ENCODE peak calls at places on chromosomes 5 and 9, in six cellular contexts. V is stimulated activated CD8-positive, alpha-beta memory T cell treated with anti-CD3 and anti-CD28 coated beads, Interleukin-4, amount 100 ng/mL, for 48 hours; J is T47D; P is HT1080; L is omental fat pad; Q is endothelial cell. Y is an unnamed sample.

GRCh38 chr9:36922548-36922947 is 111.5 kb downstream of the PAX5 start:
- DNase-seq in V (no peak), J (no peak), P (peak), L (no peak), Q (no peak), Y (no peak)

GRCh38 chr5:67383451-67383850 is 186.9 kb upstream of the CD180 start:
- DNase-seq in V (no peak), J (no peak), P (no peak), L (no peak), Q (no peak), Y (peak)

GRCh38 chr5:6201626-6202025 is 176.7 kb downstream of the MED10 start:
- DNase-seq in V (no peak), J (peak), P (peak), L (no peak), Q (no peak), Y (peak)

GRCh38 chr5:98927242-98927987 is 1.4 kb downstream of the CHD1 start:
- DNase-seq in V (peak), J (peak), P (peak), L (no peak), Q (peak), Y (peak)

GRCh38 chr5:76202182-76202581 is 119.0 kb downstream of the SV2C start:
- DNase-seq in V (no peak), J (no peak), P (no peak), L (no peak), Q (no peak), Y (no peak)

GRCh38 chr5:94470802-94471201 is 147.6 kb downstream of the KIAA0825 start:
- DNase-seq in V (no peak), J (no peak), P (no peak), L (no peak), Q (no peak), Y (no peak)

GRCh38 chr5:74370168-74370567 is 270.4 kb downstream of the ENC1 start:
- DNase-seq in V (no peak), J (no peak), P (no peak), L (no peak), Q (no peak), Y (no peak)

GRCh38 chr9:811101-811531 is 30.4 kb upstream of the DMRT1 start:
- DNase-seq in V (no peak), J (no peak), P (peak), L (no peak), Q (no peak), Y (peak)

GRCh38 chr9:90099262-90099982 is 494.6 kb downstream of the GADD45G start:
- DNase-seq in V (no peak), J (peak), P (no peak), L (no peak), Q (no peak), Y (peak)

GRCh38 chr5:56459394-56459793 is 226.3 kb upstream of the ANKRD55 start:
- DNase-seq in V (no peak), J (no peak), P (no peak), L (no peak), Q (no peak), Y (no peak)

GRCh38 chr9:37745970-37746369 is 7.6 kb upstream of the TRMT10B start:
- DNase-seq in V (no peak), J (no peak), P (no peak), L (no peak), Q (no peak), Y (no peak)

GRCh38 chr5:135461752-135462151 is 9.6 kb upstream of the TIFAB start:
- DNase-seq in V (no peak), J (no peak), P (no peak), L (no peak), Q (no peak), Y (no peak)

GRCh38 chr5:66179297-66180051 is 35.4 kb downstream of the SREK1 start:
- DNase-seq in V (no peak), J (no peak), P (no peak), L (no peak), Q (no peak), Y (no peak)

GRCh38 chr5:126433708-126434107 is 10.5 kb downstream of the GRAMD2B start:
- DNase-seq in V (no peak), J (no peak), P (no peak), L (no peak), Q (no peak), Y (peak)

GRCh38 chr5:159737263-159737662 is 179.0 kb upstream of the ADRA1B start:
- DNase-seq in V (no peak), J (no peak), P (no peak), L (no peak), Q (no peak), Y (no peak)

GRCh38 chr5:38640012-38640395 is 83.6 kb upstream of the LIFR start:
- DNase-seq in V (no peak), J (no peak), P (no peak), L (no peak), Q (no peak), Y (peak)

GRCh38 chr9:135137398-135137832 is 49.9 kb downstream of the OLFM1 start:
- DNase-seq in V (no peak), J (peak), P (no peak), L (no peak), Q (no peak), Y (no peak)

GRCh38 chr5:59169768-59170150 is 586.9 kb downstream of the RAB3C start:
- DNase-seq in V (no peak), J (no peak), P (no peak), L (no peak), Q (no peak), Y (no peak)

GRCh38 chr9:113508111-113508749 is 44.7 kb downstream of the RGS3 start:
- DNase-seq in V (peak), J (no peak), P (peak), L (no peak), Q (no peak), Y (peak)

GRCh38 chr5:10306806-10307205 is 896 bp downstream of the CMBL start:
- DNase-seq in V (no peak), J (no peak), P (no peak), L (no peak), Q (no peak), Y (no peak)

GRCh38 chr5:180785794-180786221 is 16.8 kb downstream of the MGAT1 start:
- DNase-seq in V (no peak), J (peak), P (peak), L (no peak), Q (peak), Y (peak)

GRCh38 chr5:77683171-77683732 is 44.7 kb upstream of the OTP start:
- DNase-seq in V (no peak), J (no peak), P (no peak), L (no peak), Q (no peak), Y (peak)

GRCh38 chr9:101536938-101537337 is 3.3 kb downstream of the RNF20 start:
- DNase-seq in V (peak), J (peak), P (peak), L (no peak), Q (peak), Y (peak)

GRCh38 chr5:65809817-65810531 is 88.0 kb downstream of the NLN start:
- DNase-seq in V (no peak), J (no peak), P (no peak), L (no peak), Q (no peak), Y (peak)

Y was measured in fibroblast of lung.